ENCODE peak calls at places on chromosomes 4 and X, in nine cellular contexts. A is HAP-1; Y is T-helper 9 cell; P is BE2C; S is activated CD4-positive, alpha-beta memory T cell treated with anti-CD3 and anti-CD28 coated beads for 36 hours; Z is A172; Q is activated CD4-positive, alpha-beta T cell treated with anti-CD3 and anti-CD28 coated beads, Interleukin-2, amount 50 U/mL, for 1 hour; R is activated B cell treated with CpG ODN at 0.5 μM for 24 hours; J is activated naive CD4-positive, alpha-beta T cell treated with anti-CD3 and anti-CD28 coated beads for 36 hours. O is an unnamed sample.

GRCh38 chr4:82293304-82293703 is 80.5 kb downstream of the HNRNPD start:
- DNase-seq in P (no peak), S (no peak), A (no peak), R (no peak), Q (no peak), Z (no peak), Y (no peak), J (peak), O (no peak)

GRCh38 chr4:183141997-183142396 is 42.9 kb downstream of the WWC2 start:
- DNase-seq in J (no peak), A (no peak), P (no peak), S (no peak), Y (no peak), R (no peak), Z (no peak), Q (no peak), O (no peak)

GRCh38 chr4:53633608-53634007 is 42.3 kb upstream of the LNX1 start:
- DNase-seq in Q (no peak), Y (no peak), J (no peak), Z (no peak), R (no peak), A (no peak), S (no peak), P (no peak), O (no peak)

GRCh38 chrX:112704226-112704625 is 24.5 kb upstream of the LHFPL1 start:
- DNase-seq in P (no peak), R (no peak), Y (no peak), Q (no peak), J (no peak), A (no peak), S (no peak), Z (no peak), O (no peak)

GRCh38 chrX:153161952-153162351 is 17.1 kb upstream of the MAGEA1 start:
- DNase-seq in J (no peak), R (no peak), Q (no peak), Y (no peak), P (no peak), Z (no peak), S (no peak), A (no peak), O (no peak)

GRCh38 chrX:118495958-118496762 is 545 bp downstream of the DOCK11 start:
- DNase-seq in Y (peak), J (peak), S (peak), Q (peak), P (peak), Z (peak), A (peak), R (peak), O (peak)

GRCh38 chrX:41600266-41600665 is 88.5 kb upstream of the GPR34 start:
- DNase-seq in Z (peak), S (no peak), P (no peak), Q (no peak), A (peak), J (no peak), R (no peak), Y (no peak), O (no peak)

GRCh38 chrX:38166478-38167083 is 54.1 kb downstream of the SRPX start:
- DNase-seq in Z (peak), S (no peak), P (peak), Y (peak), A (no peak), Q (no peak), J (peak), R (no peak), O (peak)

GRCh38 chr4:156654410-156654809 is 317.2 kb downstream of the PDGFC start:
- DNase-seq in A (no peak), Y (no peak), Q (no peak), P (no peak), S (no peak), J (no peak), Z (no peak), R (no peak), O (no peak)

GRCh38 chr4:165502919-165503907 is 124.4 kb downstream of the CPE start:
- DNase-seq in Y (no peak), Z (peak), A (no peak), S (no peak), Q (no peak), R (no peak), J (no peak), P (no peak), O (no peak)

GRCh38 chr4:34731045-34731444 is 1513.3 kb downstream of the ARAP2 start:
- DNase-seq in R (no peak), J (no peak), Y (no peak), P (no peak), Z (no peak), Q (no peak), S (no peak), A (no peak), O (no peak)

GRCh38 chr4:87209696-87210095 is 10.7 kb downstream of the KLHL8 start:
- DNase-seq in Z (no peak), Q (no peak), R (peak), Y (no peak), S (no peak), P (no peak), A (no peak), J (peak), O (no peak)